ENCODE peak calls at places on chromosomes 6 and 20, in ten cellular contexts. F is uterus, E is spleen, I is heart left ventricle, G is body of pancreas, D is HCT116, J is sigmoid colon, X is HepG2, A is IMR-90, N is tibial nerve. T is an unnamed sample. For H3K4me1, the result is how much of the 10 kb centered on the place peaks cover.

GRCh38 chr6:97094376-97094775 is 169.8 kb downstream of the KLHL32 start:
- DNase-seq in G (no peak), E (no peak), X (no peak), A (no peak), J (no peak), N (no peak), D (no peak), F (no peak), I (no peak), T (no peak)

GRCh38 chr20:61722146-61722678 is 343.5 kb downstream of the TAF4 start:
- DNase-seq in N (no peak), D (no peak), X (no peak), I (no peak), F (no peak), G (no peak), J (no peak), A (no peak), E (no peak), T (no peak)

GRCh38 chr6:131122007-131122406 is 13.3 kb upstream of the AKAP7 start:
- DNase-seq in J (no peak), I (no peak), G (no peak), N (no peak), F (no peak), D (no peak), A (peak), X (no peak), E (no peak), T (no peak)

GRCh38 chr20:36147707-36148106 is 6.8 kb upstream of the EPB41L1 start:
- DNase-seq in X (no peak), E (no peak), A (peak), N (no peak), G (peak), J (peak), F (peak), D (no peak), I (no peak), T (no peak)

GRCh38 chr6:41529049-41529448 is 17.1 kb upstream of the FOXP4 start:
- DNase-seq in I (no peak), F (no peak), X (no peak), N (no peak), E (no peak), D (no peak), A (no peak), G (no peak), J (no peak), T (no peak)

GRCh38 chr6:31178143-31179041 is 7.9 kb upstream of the POU5F1 start:
- DNase-seq in A (no peak), E (no peak), D (no peak), X (no peak), J (no peak), I (no peak), G (no peak), N (no peak), F (no peak), T (no peak)

GRCh38 chr6:115969930-115970273 is 90.8 kb downstream of the FRK start:
- DNase-seq in D (no peak), A (peak), G (no peak), I (no peak), F (no peak), J (no peak), E (no peak), X (no peak), N (no peak), T (no peak)

GRCh38 chr20:33568378-33569289 is 78.7 kb downstream of the CBFA2T2 start:
- DNase-seq in I (peak), J (no peak), X (peak), E (no peak), D (no peak), F (no peak), G (peak), N (no peak), A (no peak), T (no peak)

GRCh38 chr6:139288496-139289040 is 3.2 kb downstream of the TXLNB start:
- DNase-seq in G (no peak), I (peak), N (no peak), E (no peak), J (no peak), A (no peak), D (no peak), X (no peak), F (no peak), T (no peak)

GRCh38 chr20:17678295-17678694 is 3.7 kb downstream of the RRBP1 start:
- DNase-seq in E (no peak), I (no peak), F (no peak), A (no peak), N (no peak), X (no peak), J (no peak), G (no peak), D (no peak), T (no peak)

GRCh38 chr20:35657271-35657670 is 7.4 kb downstream of the CPNE1 start:
- DNase-seq in N (no peak), F (no peak), X (no peak), G (no peak), D (no peak), I (no peak), A (peak), E (no peak), J (no peak), T (no peak)

GRCh38 chr6:131950767-131951575 is at the start of gene CCN2:
- DNase-seq in X (peak), I (peak), D (peak), A (peak), E (peak), N (peak), F (peak), J (peak), G (peak), T (peak)

GRCh38 chr20:60306105-60306504 is 347.9 kb downstream of the CDH26 start:
- DNase-seq in E (no peak), I (no peak), G (no peak), J (no peak), F (no peak), A (no peak), D (no peak), N (no peak), X (no peak), T (no peak)

GRCh38 chr6:156109713-156110112 is 654.1 kb upstream of the NOX3 start:
- DNase-seq in X (no peak), N (no peak), F (no peak), G (no peak), I (no peak), A (peak), E (no peak), J (no peak), D (no peak), T (no peak)

GRCh38 chr6:139080255-139080920 is 51.8 kb downstream of the ABRACL start:
- DNase-seq in N (no peak), J (no peak), X (no peak), E (no peak), F (no peak), A (no peak), G (no peak), D (no peak), I (peak), T (no peak)

GRCh38 chr6:168213121-168213524 is 106.5 kb downstream of the DACT2 start:
- DNase-seq in D (no peak), A (no peak), F (no peak), N (no peak), X (no peak), G (no peak), J (no peak), I (no peak), E (no peak), T (no peak)

GRCh38 chr6:132962936-132963579 is 148.7 kb downstream of the RPS12 start:
- DNase-seq in F (peak), E (peak), A (peak), J (no peak), N (peak), I (peak), G (peak), X (peak), D (peak), T (peak)

GRCh38 chr20:53609501-53610445 is 16.1 kb upstream of the ZNF217 start:
- DNase-seq in D (no peak), I (peak), E (peak), F (no peak), J (peak), G (no peak), X (no peak), A (peak), N (no peak), T (no peak)

GRCh38 chr6:85348643-85349042 is 101.2 kb upstream of the NT5E start:
- DNase-seq in G (no peak), I (no peak), X (no peak), F (no peak), D (no peak), J (no peak), A (no peak), N (no peak), E (no peak), T (no peak)

GRCh38 chr6:151961809-151962208 is 154.3 kb downstream of the ESR1 start:
- DNase-seq in I (no peak), G (no peak), X (no peak), D (no peak), N (no peak), J (no peak), E (no peak), F (no peak), A (no peak), T (no peak)

GRCh38 chr6:148440877-148441453 is 98.3 kb downstream of the SASH1 start:
- DNase-seq in D (peak), E (no peak), A (peak), I (peak), G (peak), N (peak), J (peak), X (peak), F (peak), T (peak)

GRCh38 chr20:835220-836045 is 1.9 kb downstream of the FAM110A start:
- DNase-seq in D (no peak), F (no peak), N (no peak), E (peak), X (no peak), I (peak), A (no peak), J (no peak), G (peak), T (peak)

GRCh38 chr20:10090588-10091166 is 55.9 kb downstream of the ANKEF1 start:
- DNase-seq in J (no peak), A (peak), G (peak), I (peak), D (peak), X (peak), N (no peak), F (peak), E (no peak), T (peak)

GRCh38 chr6:105789935-105790334 is 296.2 kb upstream of the PRDM1 start:
- DNase-seq in X (no peak), J (no peak), N (no peak), F (no peak), E (no peak), I (no peak), D (no peak), G (no peak), A (no peak), T (no peak)

GRCh38 chr6:91994787-91995186 is 1407.9 kb upstream of the MAP3K7 start:
- DNase-seq in I (no peak), D (no peak), J (no peak), N (no peak), F (no peak), G (no peak), A (no peak), X (no peak), E (no peak), T (no peak)
- H3K4me1 ChIP-seq in I (under half), D (under half), J (under half), N (under half), F (under half), G (under half), A (under half), X (under half), E (under half), T (under half)

DNA sequence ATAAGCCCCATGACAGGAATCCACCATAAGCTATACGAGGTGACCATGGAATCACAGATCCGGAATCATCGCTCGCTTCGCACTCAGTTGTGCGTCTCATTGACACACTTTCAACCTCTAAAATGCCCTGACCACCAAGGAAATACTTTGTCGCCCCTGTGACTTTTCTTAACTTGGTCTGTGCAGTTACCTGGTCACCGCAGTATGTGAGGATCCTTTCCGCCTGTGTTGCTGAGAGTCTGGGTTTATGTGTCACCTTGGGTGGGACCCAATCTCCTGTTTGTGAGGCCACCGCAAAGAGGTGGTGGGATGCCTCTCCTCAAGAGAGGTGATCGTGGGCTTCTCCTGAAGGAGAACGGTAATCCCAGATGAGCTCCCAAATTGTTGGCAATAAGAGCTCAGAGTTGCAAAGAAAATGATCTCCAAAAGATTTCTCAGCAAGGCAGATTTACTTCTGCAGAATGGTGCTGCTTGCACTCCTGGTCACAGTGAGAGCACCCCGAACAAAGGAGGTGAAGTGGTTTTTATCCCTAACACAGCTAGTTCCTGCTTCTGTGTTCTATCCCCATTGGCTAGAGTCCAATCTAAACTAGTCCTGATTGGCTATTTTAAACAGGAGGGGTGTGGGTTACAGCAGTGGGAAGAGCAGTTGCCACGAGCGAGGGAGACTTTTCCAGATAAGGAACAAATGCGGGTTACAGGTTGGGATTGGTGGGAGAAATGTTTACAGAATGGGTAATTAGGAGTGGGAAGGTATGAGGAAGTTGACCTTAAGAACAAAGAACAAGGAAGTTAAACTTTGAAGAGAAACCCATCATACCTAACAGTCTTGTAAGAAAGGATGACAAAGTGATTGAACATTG is 9.1 kb upstream of the ZNFX1 start:
- DNase-seq in N (no peak), A (peak), D (no peak), X (peak), I (no peak), J (no peak), F (no peak), G (no peak), E (no peak), T (no peak)
- TF ChIP-seq POLR2A in N (no peak), A (no peak), D (no peak), X (no peak), I (no peak), J (no peak), F (no peak), G (no peak), E (no peak), T (no peak)

DNA sequence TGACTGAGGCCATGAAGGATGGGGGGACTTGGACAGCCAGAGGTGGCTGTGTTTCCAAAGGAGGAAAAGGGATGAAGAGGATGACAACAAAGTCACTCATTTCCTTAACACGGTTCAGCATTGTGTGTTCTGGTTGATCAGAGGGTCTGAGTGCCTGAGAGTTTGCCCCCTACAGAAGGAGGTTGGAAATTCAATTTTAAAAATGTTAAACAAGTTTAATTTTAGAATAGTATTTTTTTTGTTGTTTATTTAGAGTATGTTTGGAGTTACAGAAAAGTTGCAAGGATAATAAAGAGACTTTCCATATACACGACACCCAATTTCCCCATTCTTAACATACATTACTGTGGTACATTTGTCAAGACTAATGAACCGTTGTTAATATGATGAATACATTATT is 10.3 kb upstream of the VAPB start:
- DNase-seq in A (no peak), E (no peak), N (no peak), D (no peak), J (no peak), I (no peak), G (no peak), X (no peak), F (no peak), T (no peak)
- TF ChIP-seq CTCF in A (peak), E (no peak), N (no peak), D (no peak), J (no peak), I (no peak), G (no peak), X (no peak), F (no peak), T (no peak)

DNA sequence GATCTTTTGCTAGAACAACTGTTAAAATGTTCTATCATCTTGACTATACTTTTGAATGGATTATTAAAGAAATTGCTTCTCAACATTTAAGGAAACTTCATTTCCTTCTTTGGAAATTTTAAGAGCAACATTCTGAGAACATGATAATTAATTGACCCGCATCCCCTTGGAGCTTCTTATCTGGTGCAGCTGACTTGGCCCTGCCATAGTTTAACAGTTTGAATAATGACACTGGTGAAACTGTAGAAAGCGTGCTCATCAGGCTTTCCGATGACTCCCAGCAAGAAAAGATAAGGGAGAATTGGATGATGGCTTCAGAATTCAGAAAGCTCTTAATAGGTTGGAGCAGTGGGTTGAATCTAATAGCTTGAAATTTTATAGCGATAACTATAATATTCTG is 38.1 kb downstream of the SNX9 start:
- DNase-seq in F (no peak), N (no peak), X (no peak), D (no peak), I (no peak), G (no peak), E (no peak), J (no peak), A (no peak), T (no peak)
- H3K4me1 ChIP-seq in F (under half), N (under half), X (under half), D (under half), I (under half), G (under half), E (under half), J (under half), A (under half), T (under half)

DNA sequence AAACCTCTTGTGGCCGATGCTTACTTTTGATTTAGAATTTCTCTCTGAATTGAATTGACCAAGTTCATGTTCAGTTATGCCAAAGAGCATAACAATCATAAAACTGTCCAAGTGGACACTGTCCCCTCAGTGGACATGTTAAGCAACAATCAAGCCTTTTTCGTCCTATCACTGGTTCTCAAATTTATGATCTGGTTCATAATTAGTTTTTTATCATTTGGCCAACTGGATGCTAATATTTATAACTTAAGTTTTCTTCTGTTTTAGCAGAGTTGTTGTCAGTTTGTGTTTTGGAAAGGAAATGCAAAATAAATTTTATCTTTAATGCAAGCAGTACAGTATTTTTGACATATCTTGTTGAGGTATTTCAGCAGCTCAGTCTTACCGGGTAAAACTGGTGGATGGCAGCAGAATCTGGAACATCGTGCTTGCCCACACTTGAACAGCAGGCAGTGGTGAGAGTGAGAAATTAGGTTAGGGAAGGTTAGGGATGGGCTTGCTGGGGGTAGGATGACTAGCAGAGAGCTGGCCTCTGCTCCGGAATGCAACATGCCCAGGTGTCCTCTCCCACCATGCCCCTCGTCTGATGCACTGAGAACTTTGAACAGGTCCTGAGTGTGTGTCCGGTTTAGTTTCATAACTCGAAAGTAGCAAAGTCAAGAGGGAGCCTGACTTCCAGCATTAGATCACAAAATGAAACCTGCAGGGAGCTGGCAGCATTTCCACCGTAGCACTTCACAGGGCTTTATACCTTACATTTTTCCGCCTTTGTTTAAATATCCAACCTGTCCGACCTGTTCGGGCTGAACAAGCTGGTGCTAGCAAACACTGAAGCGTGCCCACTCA is 93.1 kb downstream of the RREB1 start:
- DNase-seq in J (no peak), X (peak), D (no peak), I (no peak), E (no peak), N (no peak), F (no peak), G (peak), A (no peak), T (peak)
- TF ChIP-seq POLR2A in J (no peak), X (peak), D (no peak), I (no peak), E (no peak), N (no peak), F (no peak), G (no peak), A (no peak), T (peak)

GRCh38 chr6:166333172-166333995 is 9.0 kb downstream of the SFT2D1 start:
- DNase-seq in J (no peak), I (no peak), E (peak), D (no peak), F (no peak), G (no peak), X (no peak), A (no peak), N (no peak), T (no peak)

GRCh38 chr6:166331503-166332133 is 10.7 kb downstream of the SFT2D1 start:
- DNase-seq in J (no peak), I (no peak), N (no peak), G (no peak), E (no peak), D (no peak), F (no peak), A (no peak), X (no peak), T (no peak)

GRCh38 chr6:166335378-166336366 is 6.7 kb downstream of the SFT2D1 start:
- DNase-seq in E (no peak), J (no peak), F (no peak), A (no peak), D (no peak), N (no peak), G (no peak), I (no peak), X (no peak), T (no peak)

GRCh38 chr6:166334878-166335277 is 7.5 kb downstream of the SFT2D1 start:
- DNase-seq in D (no peak), G (no peak), E (no peak), A (no peak), N (no peak), F (no peak), I (no peak), X (no peak), J (no peak), T (no peak)

DNA sequence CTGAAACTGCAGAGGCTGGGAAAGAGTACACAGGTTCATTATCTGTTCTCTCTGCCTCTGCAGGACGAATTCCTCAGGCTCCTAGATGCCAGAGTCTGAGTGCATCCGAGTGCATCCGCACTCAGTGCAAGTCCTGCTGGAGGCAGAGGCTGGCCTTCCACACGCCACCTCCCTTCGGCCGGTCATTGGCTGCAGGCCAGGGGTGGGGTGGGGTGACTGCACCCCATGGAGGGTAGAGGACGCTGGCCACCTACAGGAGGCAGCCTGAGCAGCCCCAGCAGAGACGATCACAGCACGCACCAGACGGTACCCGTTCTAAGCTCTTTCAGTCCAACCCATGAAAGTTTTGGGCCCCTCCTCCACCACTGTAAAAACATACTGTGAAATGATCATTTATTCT is 11.7 kb downstream of the SFT2D1 start:
- DNase-seq in A (peak), E (peak), J (no peak), I (peak), D (no peak), G (peak), F (no peak), X (peak), N (no peak), T (peak)
- TF ChIP-seq CTCF in A (peak), E (no peak), J (no peak), I (no peak), D (peak), G (peak), F (no peak), X (peak), N (no peak), T (peak)

GRCh38 chr6:107369493-107369892 is 89.9 kb downstream of the PDSS2 start:
- DNase-seq in I (no peak), X (no peak), D (no peak), N (no peak), F (no peak), A (no peak), E (no peak), G (peak), J (no peak), T (no peak)
- H3K4me1 ChIP-seq in I (under half), X (under half), D (under half), N (under half), F (under half), A (under half), E (under half), G (under half), J (under half), T (under half)

T was measured in right lobe of liver.